ENCODE peak calls at places on chromosomes 3 and 15, in nine cellular contexts. One of them, this sample, is unnamed.

GRCh38 chr3:38644662-38645053 is 4.8 kb downstream of the SCN5A start:
- DNase-seq in heart left ventricle: peak; percentile 76
- DNase-seq in cardiac muscle cell: no peak
- DNase-seq in CD8-positive, alpha-beta T cell: no peak
- DNase-seq in Caco-2: no peak
- DNase-seq in colonic mucosa: no peak
- DNase-seq in mesendoderm: no peak
- DNase-seq in body of pancreas: no peak
- DNase-seq in GM23248: no peak
- DNase-seq in this sample: peak; percentile 18

GRCh38 chr3:179715582-179715981 is 62.7 kb downstream of the USP13 start:
- DNase-seq in heart left ventricle: no peak
- DNase-seq in cardiac muscle cell: no peak
- DNase-seq in CD8-positive, alpha-beta T cell: no peak
- DNase-seq in Caco-2: no peak
- DNase-seq in colonic mucosa: no peak
- DNase-seq in mesendoderm: no peak
- DNase-seq in body of pancreas: no peak
- DNase-seq in GM23248: no peak
- DNase-seq in this sample: no peak

GRCh38 chr3:14452676-14453367 is 50.4 kb downstream of the SLC6A6 start:
- DNase-seq in heart left ventricle: peak; percentile 93
- DNase-seq in cardiac muscle cell: no peak
- DNase-seq in CD8-positive, alpha-beta T cell: no peak
- DNase-seq in Caco-2: no peak
- DNase-seq in colonic mucosa: peak; percentile 90
- DNase-seq in mesendoderm: no peak
- DNase-seq in body of pancreas: peak; percentile 89
- DNase-seq in GM23248: peak; percentile 96
- DNase-seq in this sample: no peak

GRCh38 chr3:165040186-165040585 is 38.1 kb downstream of the SI start:
- DNase-seq in heart left ventricle: no peak
- DNase-seq in cardiac muscle cell: no peak
- DNase-seq in CD8-positive, alpha-beta T cell: no peak
- DNase-seq in Caco-2: no peak
- DNase-seq in colonic mucosa: no peak
- DNase-seq in mesendoderm: no peak
- DNase-seq in body of pancreas: no peak
- DNase-seq in GM23248: no peak
- DNase-seq in this sample: no peak

GRCh38 chr15:70514236-70514635 is 249.1 kb downstream of the UACA start:
- DNase-seq in heart left ventricle: no peak
- DNase-seq in cardiac muscle cell: no peak
- DNase-seq in CD8-positive, alpha-beta T cell: no peak
- DNase-seq in Caco-2: no peak
- DNase-seq in colonic mucosa: no peak
- DNase-seq in mesendoderm: no peak
- DNase-seq in body of pancreas: no peak
- DNase-seq in GM23248: no peak
- DNase-seq in this sample: no peak

GRCh38 chr3:19272296-19272695 is 124.0 kb downstream of the KCNH8 start:
- DNase-seq in heart left ventricle: no peak
- DNase-seq in cardiac muscle cell: no peak
- DNase-seq in CD8-positive, alpha-beta T cell: no peak
- DNase-seq in Caco-2: no peak
- DNase-seq in colonic mucosa: no peak
- DNase-seq in mesendoderm: no peak
- DNase-seq in body of pancreas: no peak
- DNase-seq in GM23248: no peak
- DNase-seq in this sample: no peak

GRCh38 chr3:72536206-72536887 is 311.9 kb downstream of the SHQ1 start:
- DNase-seq in heart left ventricle: no peak
- DNase-seq in cardiac muscle cell: no peak
- DNase-seq in CD8-positive, alpha-beta T cell: no peak
- DNase-seq in Caco-2: no peak
- DNase-seq in colonic mucosa: no peak
- DNase-seq in mesendoderm: no peak
- DNase-seq in body of pancreas: no peak
- DNase-seq in GM23248: no peak
- DNase-seq in this sample: no peak

GRCh38 chr15:63945838-63946298 is 100.4 kb downstream of the DAPK2 start:
- DNase-seq in heart left ventricle: no peak
- DNase-seq in cardiac muscle cell: no peak
- DNase-seq in CD8-positive, alpha-beta T cell: peak; percentile 47
- DNase-seq in Caco-2: no peak
- DNase-seq in colonic mucosa: peak; percentile 22
- DNase-seq in mesendoderm: peak; percentile 7
- DNase-seq in body of pancreas: no peak
- DNase-seq in GM23248: no peak
- DNase-seq in this sample: peak; percentile 60

GRCh38 chr3:190773948-190774347 is 88.5 kb downstream of the GMNC start:
- DNase-seq in heart left ventricle: peak; percentile 66
- DNase-seq in cardiac muscle cell: no peak
- DNase-seq in CD8-positive, alpha-beta T cell: no peak
- DNase-seq in Caco-2: no peak
- DNase-seq in colonic mucosa: no peak
- DNase-seq in mesendoderm: no peak
- DNase-seq in body of pancreas: no peak
- DNase-seq in GM23248: no peak
- DNase-seq in this sample: no peak

GRCh38 chr15:63178034-63178433 is 11.4 kb upstream of the RAB8B start:
- DNase-seq in heart left ventricle: no peak
- DNase-seq in cardiac muscle cell: no peak
- DNase-seq in CD8-positive, alpha-beta T cell: no peak
- DNase-seq in Caco-2: peak; percentile 21
- DNase-seq in colonic mucosa: no peak
- DNase-seq in mesendoderm: peak; percentile 62
- DNase-seq in body of pancreas: no peak
- DNase-seq in GM23248: no peak
- DNase-seq in this sample: peak; percentile 49

GRCh38 chr3:48402281-48402732 is 27.6 kb downstream of the PLXNB1 start:
- DNase-seq in heart left ventricle: peak; percentile 61
- DNase-seq in cardiac muscle cell: no peak
- DNase-seq in CD8-positive, alpha-beta T cell: peak; percentile 19
- DNase-seq in Caco-2: no peak
- DNase-seq in colonic mucosa: peak; percentile 50
- DNase-seq in mesendoderm: no peak
- DNase-seq in body of pancreas: peak; percentile 79
- DNase-seq in GM23248: peak; percentile 97
- DNase-seq in this sample: peak; percentile 32

GRCh38 chr15:51267047-51267713 is 71.2 kb downstream of the CYP19A1 start:
- DNase-seq in heart left ventricle: no peak
- DNase-seq in cardiac muscle cell: peak; percentile 38
- DNase-seq in CD8-positive, alpha-beta T cell: no peak
- DNase-seq in Caco-2: no peak
- DNase-seq in colonic mucosa: no peak
- DNase-seq in mesendoderm: no peak
- DNase-seq in body of pancreas: no peak
- DNase-seq in GM23248: peak; percentile 66
- DNase-seq in this sample: peak; percentile 68

GRCh38 chr15:57992761-57993295 is 72.7 kb downstream of the ALDH1A2 start:
- DNase-seq in heart left ventricle: no peak
- DNase-seq in cardiac muscle cell: no peak
- DNase-seq in CD8-positive, alpha-beta T cell: no peak
- DNase-seq in Caco-2: no peak
- DNase-seq in colonic mucosa: no peak
- DNase-seq in mesendoderm: no peak
- DNase-seq in body of pancreas: no peak
- DNase-seq in GM23248: no peak
- DNase-seq in this sample: no peak

GRCh38 chr15:85831415-85832113 is 36.8 kb upstream of the KLHL25 start:
- DNase-seq in heart left ventricle: peak; percentile 71
- DNase-seq in cardiac muscle cell: peak; percentile 80
- DNase-seq in CD8-positive, alpha-beta T cell: no peak
- DNase-seq in Caco-2: peak; percentile 58
- DNase-seq in colonic mucosa: peak; percentile 76
- DNase-seq in mesendoderm: peak; percentile 73
- DNase-seq in body of pancreas: peak; percentile 67
- DNase-seq in GM23248: peak; percentile 77
- DNase-seq in this sample: peak; percentile 79

GRCh38 chr3:123412811-123413588 is 35.9 kb downstream of the ADCY5 start:
- DNase-seq in heart left ventricle: peak; percentile 83
- DNase-seq in cardiac muscle cell: no peak
- DNase-seq in CD8-positive, alpha-beta T cell: no peak
- DNase-seq in Caco-2: no peak
- DNase-seq in colonic mucosa: no peak
- DNase-seq in mesendoderm: no peak
- DNase-seq in body of pancreas: peak; percentile 35
- DNase-seq in GM23248: peak; percentile 15
- DNase-seq in this sample: no peak
- H3K27me3 ChIP-seq in heart left ventricle: no peaks in the 10 kb centered on the region
- H3K27me3 ChIP-seq in cardiac muscle cell: no peaks in the 10 kb centered on the region
- H3K27me3 ChIP-seq in CD8-positive, alpha-beta T cell: no peaks in the 10 kb centered on the region
- H3K27me3 ChIP-seq in Caco-2: no peaks in the 10 kb centered on the region
- H3K27me3 ChIP-seq in colonic mucosa: no peaks in the 10 kb centered on the region
- H3K27me3 ChIP-seq in mesendoderm: no peaks in the 10 kb centered on the region
- H3K27me3 ChIP-seq in body of pancreas: no peaks in the 10 kb centered on the region
- H3K27me3 ChIP-seq in GM23248: peaks cover 25% of the 10 kb centered on the region
- H3K27me3 ChIP-seq in this sample: no peaks in the 10 kb centered on the region

DNA sequence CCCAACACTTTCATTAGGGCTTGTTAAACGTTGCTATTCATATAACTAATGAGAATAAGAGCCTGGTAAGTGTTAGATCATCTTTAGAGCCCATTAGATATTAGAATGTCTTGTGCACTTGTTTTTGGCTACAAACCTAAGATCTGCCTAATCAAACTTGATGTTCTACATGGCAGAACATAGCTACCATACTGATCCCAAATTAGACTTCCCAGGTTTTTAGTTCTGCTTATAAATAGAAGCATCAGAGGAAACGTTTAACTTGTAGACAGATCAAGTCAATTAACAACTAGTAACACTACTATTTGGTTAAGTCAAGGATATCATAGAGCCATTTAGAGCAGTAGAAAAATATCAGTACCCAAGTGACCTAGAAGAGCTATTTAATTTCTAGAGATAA is 11.7 kb upstream of the KPNA4 start:
- DNase-seq in heart left ventricle: no peak
- DNase-seq in cardiac muscle cell: no peak
- DNase-seq in CD8-positive, alpha-beta T cell: no peak
- DNase-seq in Caco-2: no peak
- DNase-seq in colonic mucosa: no peak
- DNase-seq in mesendoderm: no peak
- DNase-seq in body of pancreas: no peak
- DNase-seq in GM23248: no peak
- DNase-seq in this sample: no peak
- H3K36me3 ChIP-seq in heart left ventricle: no peaks in the 10 kb centered on the region
- H3K36me3 ChIP-seq in cardiac muscle cell: no peaks in the 10 kb centered on the region
- H3K36me3 ChIP-seq in CD8-positive, alpha-beta T cell: no peaks in the 10 kb centered on the region
- H3K36me3 ChIP-seq in Caco-2: no peaks in the 10 kb centered on the region
- H3K36me3 ChIP-seq in colonic mucosa: no peaks in the 10 kb centered on the region
- H3K36me3 ChIP-seq in mesendoderm: no peaks in the 10 kb centered on the region
- H3K36me3 ChIP-seq in body of pancreas: no peaks in the 10 kb centered on the region
- H3K36me3 ChIP-seq in GM23248: no peaks in the 10 kb centered on the region
- H3K36me3 ChIP-seq in this sample: no peaks in the 10 kb centered on the region

DNA sequence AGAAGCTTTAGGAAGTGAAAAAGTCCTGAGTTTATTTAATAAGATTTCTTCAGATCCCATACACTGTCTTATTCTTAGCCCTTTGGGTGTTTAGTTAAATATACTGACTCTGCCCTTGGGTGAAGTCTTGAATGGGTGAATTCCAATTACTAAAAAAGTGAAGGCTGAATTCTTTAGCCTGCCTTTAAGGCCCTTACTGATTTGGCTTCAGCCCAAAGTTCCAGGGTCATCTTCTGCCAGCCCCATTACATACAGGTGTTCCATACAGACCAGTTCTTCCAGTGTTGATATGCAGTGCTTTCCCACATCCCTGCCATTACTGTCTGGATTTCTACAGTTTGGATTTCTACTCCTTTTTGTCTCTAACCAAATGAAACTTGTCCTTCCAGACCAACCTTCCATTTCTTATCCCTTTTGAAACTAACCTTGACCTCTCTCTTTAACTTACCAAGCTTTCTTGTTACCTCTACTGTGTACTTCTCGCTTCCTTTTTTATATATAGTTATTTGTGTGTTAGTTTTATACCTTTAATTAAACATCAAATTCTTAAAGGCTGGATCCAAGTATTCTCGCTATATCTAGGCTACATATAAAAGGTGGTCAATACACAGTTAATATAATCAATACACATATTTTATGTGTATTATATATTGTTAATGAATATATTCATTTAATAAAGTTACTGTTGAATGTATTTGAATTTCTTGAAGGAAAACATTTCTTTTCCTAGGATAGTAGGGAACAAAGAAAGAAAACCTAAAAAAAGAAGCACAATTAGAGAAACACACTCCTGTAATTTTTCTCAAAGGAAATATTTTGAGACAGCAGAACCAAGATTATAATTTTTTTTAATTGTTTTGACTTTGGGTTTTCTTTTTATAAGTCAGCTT is 15.0 kb downstream of the MBNL1 start:
- DNase-seq in heart left ventricle: no peak
- DNase-seq in cardiac muscle cell: no peak
- DNase-seq in CD8-positive, alpha-beta T cell: no peak
- DNase-seq in Caco-2: no peak
- DNase-seq in colonic mucosa: peak; percentile 58
- DNase-seq in mesendoderm: no peak
- DNase-seq in body of pancreas: peak; percentile 42
- DNase-seq in GM23248: no peak
- DNase-seq in this sample: no peak
- H3K4me3 ChIP-seq in heart left ventricle: no peak overlapping the region
- H3K4me3 ChIP-seq in cardiac muscle cell: no peak overlapping the region
- H3K4me3 ChIP-seq in CD8-positive, alpha-beta T cell: no peak overlapping the region
- H3K4me3 ChIP-seq in Caco-2: no peak overlapping the region
- H3K4me3 ChIP-seq in colonic mucosa: no peak overlapping the region
- H3K4me3 ChIP-seq in mesendoderm: no peak overlapping the region
- H3K4me3 ChIP-seq in body of pancreas: no peak overlapping the region
- H3K4me3 ChIP-seq in GM23248: no peak overlapping the region
- H3K4me3 ChIP-seq in this sample: no peak overlapping the region

GRCh38 chr15:45128971-45129639 is 574 bp downstream of the DUOXA1 start:
- DNase-seq in heart left ventricle: no peak
- DNase-seq in cardiac muscle cell: no peak
- DNase-seq in CD8-positive, alpha-beta T cell: no peak
- DNase-seq in Caco-2: no peak
- DNase-seq in colonic mucosa: no peak
- DNase-seq in mesendoderm: no peak
- DNase-seq in body of pancreas: no peak
- DNase-seq in GM23248: peak; percentile 21
- DNase-seq in this sample: peak; percentile 79

GRCh38 chr15:45130291-45131000 is 652 bp downstream of the DUOX1 start:
- DNase-seq in heart left ventricle: no peak
- DNase-seq in cardiac muscle cell: no peak
- DNase-seq in CD8-positive, alpha-beta T cell: no peak
- DNase-seq in Caco-2: no peak
- DNase-seq in colonic mucosa: no peak
- DNase-seq in mesendoderm: no peak
- DNase-seq in body of pancreas: no peak
- DNase-seq in GM23248: no peak
- DNase-seq in this sample: peak; percentile 38

GRCh38 chr15:45129651-45130129 is at the start of the genes DUOX1 and DUOXA1:
- DNase-seq in heart left ventricle: no peak
- DNase-seq in cardiac muscle cell: peak; percentile 30
- DNase-seq in CD8-positive, alpha-beta T cell: no peak
- DNase-seq in Caco-2: no peak
- DNase-seq in colonic mucosa: peak; percentile 67
- DNase-seq in mesendoderm: peak; percentile 48
- DNase-seq in body of pancreas: no peak
- DNase-seq in GM23248: peak; percentile 56
- DNase-seq in this sample: peak; percentile 94

GRCh38 chr15:45123397-45123796 is 6.3 kb downstream of the DUOXA1 start:
- DNase-seq in heart left ventricle: no peak
- DNase-seq in cardiac muscle cell: no peak
- DNase-seq in CD8-positive, alpha-beta T cell: no peak
- DNase-seq in Caco-2: peak; percentile 46
- DNase-seq in colonic mucosa: no peak
- DNase-seq in mesendoderm: no peak
- DNase-seq in body of pancreas: no peak
- DNase-seq in GM23248: no peak
- DNase-seq in this sample: no peak

GRCh38 chr15:45126535-45127158 is 3.0 kb downstream of the DUOXA1 start:
- DNase-seq in heart left ventricle: no peak
- DNase-seq in cardiac muscle cell: peak; percentile 38
- DNase-seq in CD8-positive, alpha-beta T cell: no peak
- DNase-seq in Caco-2: peak; percentile 29
- DNase-seq in colonic mucosa: peak; percentile 45
- DNase-seq in mesendoderm: no peak
- DNase-seq in body of pancreas: peak; percentile 31
- DNase-seq in GM23248: peak; percentile 59
- DNase-seq in this sample: no peak
- H3K27me3 ChIP-seq in heart left ventricle: peaks cover 6% of the 10 kb centered on the region
- H3K27me3 ChIP-seq in cardiac muscle cell: peaks cover 100% of the 10 kb centered on the region
- H3K27me3 ChIP-seq in CD8-positive, alpha-beta T cell: peaks cover 28% of the 10 kb centered on the region
- H3K27me3 ChIP-seq in Caco-2: no peaks in the 10 kb centered on the region
- H3K27me3 ChIP-seq in colonic mucosa: peaks cover 24% of the 10 kb centered on the region
- H3K27me3 ChIP-seq in mesendoderm: peaks cover 43% of the 10 kb centered on the region
- H3K27me3 ChIP-seq in body of pancreas: no peaks in the 10 kb centered on the region
- H3K27me3 ChIP-seq in GM23248: peaks cover 15% of the 10 kb centered on the region
- H3K27me3 ChIP-seq in this sample: peaks cover 72% of the 10 kb centered on the region